ENCODE peak calls at places on chromosome 13, in nine cellular contexts. O is RCC 7860; Z is occipital lobe; T is pulmonary artery endothelial cell; R is mucosa of gallbladder; F is NCI-H1417; P is central memory CD4-positive, alpha-beta T cell; K is cerebellum; J is HT-29. I is an unnamed sample.
A peak's percentile ranks its signal among the peaks of the same experiment; 100 is the strongest.

GRCh38 chr13:52412128-52412527 is 6.2 kb upstream of the THSD1 start:
- DNase-seq in O (no peak), Z (no peak), T (no peak), R (no peak), F (no peak), P (no peak), K (no peak), J (no peak), I (no peak)

GRCh38 chr13:36345438-36346221 is 564 bp downstream of the SPART start:
- DNase-seq in O (peak; percentile 51), Z (peak; percentile 58), T (peak; percentile 69), R (peak; percentile 74), F (no peak), P (peak; percentile 65), K (peak; percentile 54), J (no peak), I (peak; percentile 38)

GRCh38 chr13:77832339-77833100 is 86.1 kb downstream of the EDNRB start:
- DNase-seq in O (no peak), Z (no peak), T (no peak), R (no peak), F (no peak), P (no peak), K (no peak), J (no peak), I (no peak)

GRCh38 chr13:76516013-76516412 is 370.2 kb downstream of the KCTD12 start:
- DNase-seq in O (no peak), Z (no peak), T (no peak), R (no peak), F (no peak), P (no peak), K (no peak), J (no peak), I (no peak)

GRCh38 chr13:112453207-112453829 is 77.2 kb downstream of the SPACA7 start:
- DNase-seq in O (no peak), Z (no peak), T (no peak), R (no peak), F (peak; percentile 42), P (no peak), K (no peak), J (no peak), I (no peak)

GRCh38 chr13:68628994-68629393 is 1398.9 kb upstream of the PCDH9 start:
- DNase-seq in O (no peak), Z (no peak), T (no peak), R (no peak), F (no peak), P (no peak), K (no peak), J (no peak), I (no peak)

GRCh38 chr13:23828866-23829265 is 60.3 kb downstream of the MIPEP start:
- DNase-seq in O (no peak), Z (no peak), T (no peak), R (no peak), F (no peak), P (no peak), K (no peak), J (no peak), I (no peak)

GRCh38 chr13:37144661-37145060 is 39.2 kb upstream of the CSNK1A1L start:
- DNase-seq in O (no peak), Z (no peak), T (no peak), R (no peak), F (no peak), P (no peak), K (no peak), J (no peak), I (no peak)

GRCh38 chr13:73932091-73932490 is 202.1 kb downstream of the KLF12 start:
- DNase-seq in O (no peak), Z (no peak), T (no peak), R (no peak), F (no peak), P (no peak), K (no peak), J (no peak), I (no peak)

GRCh38 chr13:110559986-110560385 is 1.5 kb downstream of the RAB20 start:
- DNase-seq in O (no peak), Z (no peak), T (no peak), R (no peak), F (no peak), P (no peak), K (no peak), J (peak; percentile 52), I (no peak)

GRCh38 chr13:85313761-85314503 is 485.3 kb downstream of the SLITRK6 start:
- DNase-seq in O (no peak), Z (no peak), T (no peak), R (no peak), F (no peak), P (no peak), K (no peak), J (peak; percentile 83), I (peak; percentile 29)

GRCh38 chr13:40595693-40596092 is 70.7 kb downstream of the FOXO1 start:
- DNase-seq in O (no peak), Z (no peak), T (no peak), R (no peak), F (no peak), P (no peak), K (no peak), J (no peak), I (no peak)

GRCh38 chr13:113211774-113212173 is 2.4 kb downstream of the CUL4A start:
- DNase-seq in O (no peak), Z (no peak), T (no peak), R (no peak), F (no peak), P (no peak), K (no peak), J (peak; percentile 17), I (no peak)

GRCh38 chr13:41842029-41842428 is 118.9 kb downstream of the VWA8 start:
- DNase-seq in O (peak; percentile 8), Z (no peak), T (no peak), R (no peak), F (no peak), P (no peak), K (no peak), J (no peak), I (no peak)

GRCh38 chr13:101639711-101640110 is 187.2 kb downstream of the ITGBL1 start:
- DNase-seq in O (no peak), Z (no peak), T (no peak), R (no peak), F (no peak), P (no peak), K (no peak), J (no peak), I (no peak)

GRCh38 chr13:81326913-81327312 is 986.0 kb upstream of the SPRY2 start:
- DNase-seq in O (no peak), Z (no peak), T (no peak), R (no peak), F (no peak), P (no peak), K (no peak), J (peak; percentile 74), I (no peak)

GRCh38 chr13:24045456-24045996 is 115.0 kb upstream of the SPATA13 start:
- DNase-seq in O (no peak), Z (no peak), T (no peak), R (no peak), F (no peak), P (no peak), K (no peak), J (no peak), I (no peak)

GRCh38 chr13:23378009-23378632 is 55.4 kb downstream of the SACS start:
- DNase-seq in O (peak; percentile 91), Z (peak; percentile 11), T (peak; percentile 85), R (no peak), F (no peak), P (peak; percentile 64), K (no peak), J (no peak), I (peak; percentile 84)

GRCh38 chr13:67515895-67516294 is 285.8 kb upstream of the PCDH9 start:
- DNase-seq in O (no peak), Z (no peak), T (no peak), R (no peak), F (no peak), P (no peak), K (no peak), J (no peak), I (peak; percentile 7)

GRCh38 chr13:110811008-110811720 is 97.7 kb downstream of the ING1 start:
- DNase-seq in O (no peak), Z (no peak), T (no peak), R (peak; percentile 34), F (no peak), P (no peak), K (no peak), J (no peak), I (no peak)

GRCh38 chr13:112587359-112587766 is 590 bp downstream of the TUBGCP3 start:
- DNase-seq in O (peak; percentile 68), Z (peak; percentile 61), T (peak; percentile 44), R (peak; percentile 83), F (peak; percentile 69), P (peak; percentile 47), K (peak; percentile 59), J (peak; percentile 89), I (peak; percentile 43)

GRCh38 chr13:25046985-25047660 is 48.8 kb upstream of the PABPC3 start:
- DNase-seq in O (no peak), Z (peak; percentile 19), T (no peak), R (no peak), F (peak; percentile 17), P (no peak), K (peak; percentile 7), J (no peak), I (no peak)

GRCh38 chr13:40283666-40284065 is 382.8 kb downstream of the FOXO1 start:
- DNase-seq in O (no peak), Z (no peak), T (no peak), R (no peak), F (no peak), P (no peak), K (no peak), J (no peak), I (no peak)

GRCh38 chr13:98606296-98606695 is 29.4 kb upstream of the STK24 start:
- DNase-seq in O (no peak), Z (no peak), T (no peak), R (no peak), F (no peak), P (no peak), K (no peak), J (peak; percentile 33), I (no peak)

GRCh38 chr13:19959141-19959830 is 759 bp downstream of the ZMYM2 start:
- DNase-seq in O (no peak), Z (peak; percentile 46), T (no peak), R (peak; percentile 42), F (peak; percentile 4), P (peak; percentile 69), K (peak; percentile 32), J (peak; percentile 72), I (no peak)

GRCh38 chr13:80571346-80572307 is 230.7 kb upstream of the SPRY2 start:
- DNase-seq in O (no peak), Z (no peak), T (no peak), R (no peak), F (no peak), P (no peak), K (no peak), J (no peak), I (no peak)

GRCh38 chr13:110213461-110214074 is 93.4 kb downstream of the COL4A1 start:
- DNase-seq in O (no peak), Z (no peak), T (no peak), R (no peak), F (no peak), P (no peak), K (no peak), J (no peak), I (no peak)

I was measured in kidney epithelial cell.